ENCODE peak calls at places on chromosomes 3 and 15, in six cellular contexts. One of them, this sample, is unnamed.

GRCh38 chr3:64924961-64925360 is 237.2 kb upstream of the ADAMTS9 start:
- DNase-seq in fibroblast of the conjunctiva: no peak
- DNase-seq in NCI-H2029: no peak
- DNase-seq in T1000: no peak
- DNase-seq in HT-29: no peak
- DNase-seq in neural crest cell: no peak
- DNase-seq in this sample: no peak

GRCh38 chr15:25939122-25939521 is 76.0 kb upstream of the ATP10A start:
- DNase-seq in fibroblast of the conjunctiva: no peak
- DNase-seq in NCI-H2029: no peak
- DNase-seq in T1000: no peak
- DNase-seq in HT-29: no peak
- DNase-seq in neural crest cell: no peak
- DNase-seq in this sample: no peak

GRCh38 chr3:146125946-146126345 is 35.0 kb downstream of the PLOD2 start:
- DNase-seq in fibroblast of the conjunctiva: peak
- DNase-seq in NCI-H2029: no peak
- DNase-seq in T1000: no peak
- DNase-seq in HT-29: no peak
- DNase-seq in neural crest cell: no peak
- DNase-seq in this sample: no peak

GRCh38 chr3:122975163-122975923 is 52.2 kb downstream of the SEMA5B start:
- DNase-seq in fibroblast of the conjunctiva: no peak
- DNase-seq in NCI-H2029: no peak
- DNase-seq in T1000: no peak
- DNase-seq in HT-29: peak
- DNase-seq in neural crest cell: no peak
- DNase-seq in this sample: peak

GRCh38 chr3:161221881-161222600 is 930 bp downstream of the NMD3 start:
- DNase-seq in fibroblast of the conjunctiva: no peak
- DNase-seq in NCI-H2029: peak
- DNase-seq in T1000: no peak
- DNase-seq in HT-29: no peak
- DNase-seq in neural crest cell: no peak
- DNase-seq in this sample: no peak

GRCh38 chr3:76827647-76828273 is 212.1 kb upstream of the ROBO2 start:
- DNase-seq in fibroblast of the conjunctiva: no peak
- DNase-seq in NCI-H2029: no peak
- DNase-seq in T1000: no peak
- DNase-seq in HT-29: no peak
- DNase-seq in neural crest cell: no peak
- DNase-seq in this sample: no peak

GRCh38 chr15:80526556-80527340 is 122.6 kb downstream of the ARNT2 start:
- DNase-seq in fibroblast of the conjunctiva: no peak
- DNase-seq in NCI-H2029: no peak
- DNase-seq in T1000: no peak
- DNase-seq in HT-29: no peak
- DNase-seq in neural crest cell: no peak
- DNase-seq in this sample: no peak

GRCh38 chr15:34240537-34240936 is 15.7 kb downstream of the EMC4 start:
- DNase-seq in fibroblast of the conjunctiva: no peak
- DNase-seq in NCI-H2029: no peak
- DNase-seq in T1000: no peak
- DNase-seq in HT-29: no peak
- DNase-seq in neural crest cell: no peak
- DNase-seq in this sample: no peak

GRCh38 chr15:68794869-68795268 is 25.8 kb downstream of the ANP32A start:
- DNase-seq in fibroblast of the conjunctiva: no peak
- DNase-seq in NCI-H2029: no peak
- DNase-seq in T1000: no peak
- DNase-seq in HT-29: no peak
- DNase-seq in neural crest cell: no peak
- DNase-seq in this sample: no peak

GRCh38 chr3:194711913-194712312 is 26.2 kb downstream of the FAM43A start:
- DNase-seq in fibroblast of the conjunctiva: no peak
- DNase-seq in NCI-H2029: no peak
- DNase-seq in T1000: peak
- DNase-seq in HT-29: peak
- DNase-seq in neural crest cell: no peak
- DNase-seq in this sample: no peak

GRCh38 chr3:72446406-72447058 is 401.7 kb downstream of the SHQ1 start:
- DNase-seq in fibroblast of the conjunctiva: no peak
- DNase-seq in NCI-H2029: no peak
- DNase-seq in T1000: no peak
- DNase-seq in HT-29: peak
- DNase-seq in neural crest cell: peak
- DNase-seq in this sample: no peak

GRCh38 chr15:48389701-48390143 is 58.5 kb downstream of the DUT start:
- DNase-seq in fibroblast of the conjunctiva: no peak
- DNase-seq in NCI-H2029: no peak
- DNase-seq in T1000: no peak
- DNase-seq in HT-29: no peak
- DNase-seq in neural crest cell: no peak
- DNase-seq in this sample: no peak

GRCh38 chr15:82946155-82946701 is 6.3 kb downstream of the HOMER2 start:
- DNase-seq in fibroblast of the conjunctiva: no peak
- DNase-seq in NCI-H2029: no peak
- DNase-seq in T1000: no peak
- DNase-seq in HT-29: no peak
- DNase-seq in neural crest cell: no peak
- DNase-seq in this sample: no peak

GRCh38 chr15:70777156-70777926 is 14.0 kb upstream of the UACA start:
- DNase-seq in fibroblast of the conjunctiva: no peak
- DNase-seq in NCI-H2029: no peak
- DNase-seq in T1000: no peak
- DNase-seq in HT-29: no peak
- DNase-seq in neural crest cell: no peak
- DNase-seq in this sample: no peak

GRCh38 chr3:182233957-182234356 is 522.2 kb downstream of the SOX2 start:
- DNase-seq in fibroblast of the conjunctiva: no peak
- DNase-seq in NCI-H2029: no peak
- DNase-seq in T1000: no peak
- DNase-seq in HT-29: peak
- DNase-seq in neural crest cell: no peak
- DNase-seq in this sample: no peak

GRCh38 chr3:42651248-42652091 is 2.0 kb upstream of the ZBTB47 start:
- DNase-seq in fibroblast of the conjunctiva: no peak
- DNase-seq in NCI-H2029: no peak
- DNase-seq in T1000: peak
- DNase-seq in HT-29: no peak
- DNase-seq in neural crest cell: no peak
- DNase-seq in this sample: no peak

GRCh38 chr15:76190767-76191538 is 120.3 kb downstream of the ETFA start:
- DNase-seq in fibroblast of the conjunctiva: peak
- DNase-seq in NCI-H2029: peak
- DNase-seq in T1000: peak
- DNase-seq in HT-29: peak
- DNase-seq in neural crest cell: peak
- DNase-seq in this sample: peak

GRCh38 chr3:97981886-97982285 is 9.7 kb upstream of the RIOX2 start:
- DNase-seq in fibroblast of the conjunctiva: no peak
- DNase-seq in NCI-H2029: no peak
- DNase-seq in T1000: no peak
- DNase-seq in HT-29: peak
- DNase-seq in neural crest cell: no peak
- DNase-seq in this sample: no peak

GRCh38 chr3:43723121-43723734 is 32.5 kb downstream of the ABHD5 start:
- DNase-seq in fibroblast of the conjunctiva: no peak
- DNase-seq in NCI-H2029: no peak
- DNase-seq in T1000: no peak
- DNase-seq in HT-29: no peak
- DNase-seq in neural crest cell: no peak
- DNase-seq in this sample: no peak

GRCh38 chr3:42079701-42080323 is 11.3 kb upstream of the TRAK1 start:
- DNase-seq in fibroblast of the conjunctiva: no peak
- DNase-seq in NCI-H2029: peak
- DNase-seq in T1000: no peak
- DNase-seq in HT-29: peak
- DNase-seq in neural crest cell: no peak
- DNase-seq in this sample: no peak

GRCh38 chr3:27591811-27592210 is 107.6 kb upstream of the SLC4A7 start:
- DNase-seq in fibroblast of the conjunctiva: no peak
- DNase-seq in NCI-H2029: no peak
- DNase-seq in T1000: no peak
- DNase-seq in HT-29: no peak
- DNase-seq in neural crest cell: no peak
- DNase-seq in this sample: no peak

GRCh38 chr3:155196131-155197075 is 97.1 kb downstream of the STRIT1 start:
- DNase-seq in fibroblast of the conjunctiva: no peak
- DNase-seq in NCI-H2029: no peak
- DNase-seq in T1000: no peak
- DNase-seq in HT-29: no peak
- DNase-seq in neural crest cell: no peak
- DNase-seq in this sample: no peak

GRCh38 chr3:165852150-165852549 is 14.9 kb upstream of the BCHE start:
- DNase-seq in fibroblast of the conjunctiva: no peak
- DNase-seq in NCI-H2029: no peak
- DNase-seq in T1000: no peak
- DNase-seq in HT-29: no peak
- DNase-seq in neural crest cell: no peak
- DNase-seq in this sample: no peak

GRCh38 chr3:57952651-57953050 is 55.6 kb upstream of the FLNB start:
- DNase-seq in fibroblast of the conjunctiva: no peak
- DNase-seq in NCI-H2029: no peak
- DNase-seq in T1000: no peak
- DNase-seq in HT-29: no peak
- DNase-seq in neural crest cell: no peak
- DNase-seq in this sample: no peak

GRCh38 chr3:151404316-151404715 is 19.8 kb upstream of the P2RY12 start:
- DNase-seq in fibroblast of the conjunctiva: no peak
- DNase-seq in NCI-H2029: no peak
- DNase-seq in T1000: no peak
- DNase-seq in HT-29: no peak
- DNase-seq in neural crest cell: no peak
- DNase-seq in this sample: no peak

GRCh38 chr15:71997691-71998090 is 120.3 kb downstream of the MYO9A start:
- DNase-seq in fibroblast of the conjunctiva: no peak
- DNase-seq in NCI-H2029: no peak
- DNase-seq in T1000: no peak
- DNase-seq in HT-29: no peak
- DNase-seq in neural crest cell: no peak
- DNase-seq in this sample: no peak

GRCh38 chr15:69410290-69410874 is 3.8 kb upstream of the KIF23 start:
- DNase-seq in fibroblast of the conjunctiva: no peak
- DNase-seq in NCI-H2029: no peak
- DNase-seq in T1000: peak
- DNase-seq in HT-29: peak
- DNase-seq in neural crest cell: no peak
- DNase-seq in this sample: peak

GRCh38 chr15:67303490-67304363 is 49.1 kb downstream of the IQCH start:
- DNase-seq in fibroblast of the conjunctiva: no peak
- DNase-seq in NCI-H2029: no peak
- DNase-seq in T1000: no peak
- DNase-seq in HT-29: peak
- DNase-seq in neural crest cell: no peak
- DNase-seq in this sample: peak

GRCh38 chr3:130733236-130733884 is 13.3 kb downstream of the PIK3R4 start:
- DNase-seq in fibroblast of the conjunctiva: no peak
- DNase-seq in NCI-H2029: no peak
- DNase-seq in T1000: no peak
- DNase-seq in HT-29: no peak
- DNase-seq in neural crest cell: no peak
- DNase-seq in this sample: no peak

GRCh38 chr3:196969660-196970546 is 1.3 kb upstream of the PIGZ start:
- DNase-seq in fibroblast of the conjunctiva: no peak
- DNase-seq in NCI-H2029: peak
- DNase-seq in T1000: peak
- DNase-seq in HT-29: peak
- DNase-seq in neural crest cell: peak
- DNase-seq in this sample: no peak

GRCh38 chr3:150210461-150211110 is 197.5 kb upstream of the TSC22D2 start:
- DNase-seq in fibroblast of the conjunctiva: no peak
- DNase-seq in NCI-H2029: no peak
- DNase-seq in T1000: no peak
- DNase-seq in HT-29: no peak
- DNase-seq in neural crest cell: no peak
- DNase-seq in this sample: no peak

GRCh38 chr15:73594109-73594508 is 39.1 kb downstream of the NPTN start:
- DNase-seq in fibroblast of the conjunctiva: no peak
- DNase-seq in NCI-H2029: no peak
- DNase-seq in T1000: no peak
- DNase-seq in HT-29: no peak
- DNase-seq in neural crest cell: no peak
- DNase-seq in this sample: no peak

GRCh38 chr3:10926831-10927521 is 65.6 kb upstream of the SLC6A1 start:
- DNase-seq in fibroblast of the conjunctiva: no peak
- DNase-seq in NCI-H2029: no peak
- DNase-seq in T1000: no peak
- DNase-seq in HT-29: no peak
- DNase-seq in neural crest cell: no peak
- DNase-seq in this sample: no peak

GRCh38 chr3:141129049-141130038 is 78.2 kb downstream of the SPSB4 start:
- DNase-seq in fibroblast of the conjunctiva: no peak
- DNase-seq in NCI-H2029: peak
- DNase-seq in T1000: no peak
- DNase-seq in HT-29: no peak
- DNase-seq in neural crest cell: no peak
- DNase-seq in this sample: peak

GRCh38 chr3:183775781-183776180 is 49.6 kb downstream of the MAP6D1 start:
- DNase-seq in fibroblast of the conjunctiva: no peak
- DNase-seq in NCI-H2029: no peak
- DNase-seq in T1000: no peak
- DNase-seq in HT-29: no peak
- DNase-seq in neural crest cell: no peak
- DNase-seq in this sample: no peak

GRCh38 chr15:33126559-33127290 is 67.8 kb downstream of the FMN1 start:
- DNase-seq in fibroblast of the conjunctiva: peak
- DNase-seq in NCI-H2029: peak
- DNase-seq in T1000: peak
- DNase-seq in HT-29: peak
- DNase-seq in neural crest cell: no peak
- DNase-seq in this sample: peak

This sample was measured in DMS153.